ENCODE peak calls at places on chromosome 11, in eight cellular contexts. One of them, this sample, is unnamed.

GRCh38 chr11:35335226-35335625 is 84.1 kb downstream of the SLC1A2 start:
- DNase-seq in mucosa of descending colon: no peak
- DNase-seq in GM12865: no peak
- DNase-seq in PC-3: no peak
- DNase-seq in osteocyte: no peak
- DNase-seq in CD8-positive, alpha-beta T cell: no peak
- DNase-seq in nephron progenitor cell: no peak
- DNase-seq in cardiac muscle cell: peak
- DNase-seq in this sample: no peak

GRCh38 chr11:34309970-34310369 is 47.8 kb downstream of the ABTB2 start:
- DNase-seq in CD8-positive, alpha-beta T cell: no peak
- DNase-seq in cardiac muscle cell: no peak
- DNase-seq in GM12865: no peak
- DNase-seq in osteocyte: no peak
- DNase-seq in nephron progenitor cell: no peak
- DNase-seq in mucosa of descending colon: no peak
- DNase-seq in PC-3: no peak
- DNase-seq in this sample: no peak

GRCh38 chr11:108654994-108655631 is 9.8 kb upstream of the DDX10 start:
- DNase-seq in CD8-positive, alpha-beta T cell: peak
- DNase-seq in GM12865: peak
- DNase-seq in cardiac muscle cell: peak
- DNase-seq in PC-3: peak
- DNase-seq in osteocyte: no peak
- DNase-seq in nephron progenitor cell: peak
- DNase-seq in mucosa of descending colon: no peak
- DNase-seq in this sample: peak

GRCh38 chr11:74141274-74141695 is 29.5 kb downstream of the C2CD3 start:
- DNase-seq in mucosa of descending colon: no peak
- DNase-seq in osteocyte: no peak
- DNase-seq in nephron progenitor cell: no peak
- DNase-seq in CD8-positive, alpha-beta T cell: no peak
- DNase-seq in cardiac muscle cell: no peak
- DNase-seq in GM12865: no peak
- DNase-seq in PC-3: peak
- DNase-seq in this sample: no peak

GRCh38 chr11:27330633-27331270 is 32.3 kb downstream of the CCDC34 start:
- DNase-seq in CD8-positive, alpha-beta T cell: no peak
- DNase-seq in mucosa of descending colon: no peak
- DNase-seq in cardiac muscle cell: no peak
- DNase-seq in PC-3: no peak
- DNase-seq in GM12865: no peak
- DNase-seq in osteocyte: no peak
- DNase-seq in nephron progenitor cell: no peak
- DNase-seq in this sample: no peak

GRCh38 chr11:127345819-127346459 is 345.4 kb upstream of the KIRREL3 start:
- DNase-seq in GM12865: peak
- DNase-seq in cardiac muscle cell: peak
- DNase-seq in osteocyte: no peak
- DNase-seq in nephron progenitor cell: peak
- DNase-seq in PC-3: peak
- DNase-seq in CD8-positive, alpha-beta T cell: no peak
- DNase-seq in mucosa of descending colon: no peak
- DNase-seq in this sample: peak

GRCh38 chr11:60992842-60993409 is 21.4 kb downstream of the CD6 start:
- DNase-seq in PC-3: no peak
- DNase-seq in nephron progenitor cell: no peak
- DNase-seq in CD8-positive, alpha-beta T cell: no peak
- DNase-seq in osteocyte: no peak
- DNase-seq in cardiac muscle cell: peak
- DNase-seq in GM12865: no peak
- DNase-seq in mucosa of descending colon: no peak
- DNase-seq in this sample: no peak

GRCh38 chr11:102115557-102115956 is 5.3 kb downstream of the YAP1 start:
- DNase-seq in cardiac muscle cell: peak
- DNase-seq in osteocyte: no peak
- DNase-seq in CD8-positive, alpha-beta T cell: no peak
- DNase-seq in nephron progenitor cell: no peak
- DNase-seq in GM12865: no peak
- DNase-seq in PC-3: peak
- DNase-seq in mucosa of descending colon: no peak
- DNase-seq in this sample: no peak

GRCh38 chr11:68141247-68142027 is 20.2 kb upstream of the CHKA start:
- DNase-seq in nephron progenitor cell: no peak
- DNase-seq in CD8-positive, alpha-beta T cell: no peak
- DNase-seq in GM12865: no peak
- DNase-seq in cardiac muscle cell: no peak
- DNase-seq in mucosa of descending colon: no peak
- DNase-seq in osteocyte: no peak
- DNase-seq in PC-3: no peak
- DNase-seq in this sample: peak

GRCh38 chr11:68214173-68215086 is 1.3 kb upstream of the KMT5B start:
- DNase-seq in nephron progenitor cell: peak
- DNase-seq in cardiac muscle cell: no peak
- DNase-seq in mucosa of descending colon: peak
- DNase-seq in GM12865: no peak
- DNase-seq in PC-3: no peak
- DNase-seq in CD8-positive, alpha-beta T cell: no peak
- DNase-seq in osteocyte: no peak
- DNase-seq in this sample: peak

GRCh38 chr11:83284501-83285051 is 1.6 kb downstream of the CCDC90B start:
- DNase-seq in nephron progenitor cell: no peak
- DNase-seq in osteocyte: no peak
- DNase-seq in GM12865: no peak
- DNase-seq in PC-3: no peak
- DNase-seq in CD8-positive, alpha-beta T cell: no peak
- DNase-seq in mucosa of descending colon: no peak
- DNase-seq in cardiac muscle cell: no peak
- DNase-seq in this sample: no peak

GRCh38 chr11:44335052-44335894 is 25.3 kb upstream of the ALX4 start:
- DNase-seq in nephron progenitor cell: no peak
- DNase-seq in mucosa of descending colon: no peak
- DNase-seq in PC-3: no peak
- DNase-seq in GM12865: no peak
- DNase-seq in osteocyte: no peak
- DNase-seq in cardiac muscle cell: no peak
- DNase-seq in CD8-positive, alpha-beta T cell: no peak
- DNase-seq in this sample: no peak

GRCh38 chr11:75413864-75414263 is 14.5 kb downstream of the RPS3 start:
- DNase-seq in CD8-positive, alpha-beta T cell: no peak
- DNase-seq in nephron progenitor cell: no peak
- DNase-seq in mucosa of descending colon: no peak
- DNase-seq in osteocyte: no peak
- DNase-seq in cardiac muscle cell: no peak
- DNase-seq in GM12865: no peak
- DNase-seq in PC-3: no peak
- DNase-seq in this sample: no peak

GRCh38 chr11:111983187-111983986 is 41.8 kb upstream of the DLAT start:
- DNase-seq in PC-3: peak
- DNase-seq in CD8-positive, alpha-beta T cell: no peak
- DNase-seq in GM12865: no peak
- DNase-seq in mucosa of descending colon: peak
- DNase-seq in nephron progenitor cell: peak
- DNase-seq in cardiac muscle cell: peak
- DNase-seq in osteocyte: no peak
- DNase-seq in this sample: no peak
- TF ChIP-seq CTCF in PC-3: no peak
- TF ChIP-seq CTCF in CD8-positive, alpha-beta T cell: no peak
- TF ChIP-seq CTCF in GM12865: no peak
- TF ChIP-seq CTCF in mucosa of descending colon: no peak
- TF ChIP-seq CTCF in nephron progenitor cell: no peak
- TF ChIP-seq CTCF in cardiac muscle cell: no peak
- TF ChIP-seq CTCF in osteocyte: no peak
- TF ChIP-seq CTCF in this sample: no peak

GRCh38 chr11:62508336-62509058 is 38.1 kb downstream of the AHNAK start:
- DNase-seq in PC-3: peak
- DNase-seq in cardiac muscle cell: peak
- DNase-seq in nephron progenitor cell: peak
- DNase-seq in mucosa of descending colon: peak
- DNase-seq in osteocyte: peak
- DNase-seq in CD8-positive, alpha-beta T cell: no peak
- DNase-seq in GM12865: peak
- DNase-seq in this sample: peak
- TF ChIP-seq CTCF in PC-3: peak
- TF ChIP-seq CTCF in cardiac muscle cell: peak
- TF ChIP-seq CTCF in nephron progenitor cell: peak
- TF ChIP-seq CTCF in mucosa of descending colon: no peak
- TF ChIP-seq CTCF in osteocyte: peak
- TF ChIP-seq CTCF in CD8-positive, alpha-beta T cell: no peak
- TF ChIP-seq CTCF in GM12865: peak
- TF ChIP-seq CTCF in this sample: peak

GRCh38 chr11:11378184-11378940 is 25.3 kb upstream of the CSNK2A3 start:
- DNase-seq in GM12865: no peak
- DNase-seq in CD8-positive, alpha-beta T cell: no peak
- DNase-seq in nephron progenitor cell: no peak
- DNase-seq in cardiac muscle cell: no peak
- DNase-seq in PC-3: no peak
- DNase-seq in osteocyte: peak
- DNase-seq in mucosa of descending colon: no peak
- DNase-seq in this sample: no peak
- TF ChIP-seq CTCF in GM12865: no peak
- TF ChIP-seq CTCF in CD8-positive, alpha-beta T cell: no peak
- TF ChIP-seq CTCF in nephron progenitor cell: no peak
- TF ChIP-seq CTCF in cardiac muscle cell: no peak
- TF ChIP-seq CTCF in PC-3: no peak
- TF ChIP-seq CTCF in osteocyte: no peak
- TF ChIP-seq CTCF in mucosa of descending colon: no peak
- TF ChIP-seq CTCF in this sample: no peak

GRCh38 chr11:69588270-69588669 is 52.7 kb upstream of the CCND1 start:
- DNase-seq in nephron progenitor cell: no peak
- DNase-seq in GM12865: no peak
- DNase-seq in CD8-positive, alpha-beta T cell: no peak
- DNase-seq in cardiac muscle cell: peak
- DNase-seq in mucosa of descending colon: no peak
- DNase-seq in osteocyte: no peak
- DNase-seq in PC-3: peak
- DNase-seq in this sample: no peak

GRCh38 chr11:69584160-69584559 is 56.8 kb upstream of the CCND1 start:
- DNase-seq in osteocyte: no peak
- DNase-seq in PC-3: no peak
- DNase-seq in GM12865: no peak
- DNase-seq in nephron progenitor cell: no peak
- DNase-seq in mucosa of descending colon: no peak
- DNase-seq in cardiac muscle cell: no peak
- DNase-seq in CD8-positive, alpha-beta T cell: no peak
- DNase-seq in this sample: no peak

GRCh38 chr11:69583068-69583467 is 57.9 kb upstream of the CCND1 start:
- DNase-seq in GM12865: no peak
- DNase-seq in nephron progenitor cell: no peak
- DNase-seq in PC-3: no peak
- DNase-seq in cardiac muscle cell: no peak
- DNase-seq in CD8-positive, alpha-beta T cell: no peak
- DNase-seq in osteocyte: no peak
- DNase-seq in mucosa of descending colon: no peak
- DNase-seq in this sample: no peak

GRCh38 chr11:69585385-69585784 is 55.6 kb upstream of the CCND1 start:
- DNase-seq in cardiac muscle cell: no peak
- DNase-seq in GM12865: no peak
- DNase-seq in PC-3: no peak
- DNase-seq in mucosa of descending colon: no peak
- DNase-seq in osteocyte: no peak
- DNase-seq in CD8-positive, alpha-beta T cell: no peak
- DNase-seq in nephron progenitor cell: no peak
- DNase-seq in this sample: no peak

GRCh38 chr11:69587454-69588081 is 53.4 kb upstream of the CCND1 start:
- DNase-seq in nephron progenitor cell: no peak
- DNase-seq in mucosa of descending colon: no peak
- DNase-seq in PC-3: peak
- DNase-seq in osteocyte: no peak
- DNase-seq in cardiac muscle cell: peak
- DNase-seq in GM12865: no peak
- DNase-seq in CD8-positive, alpha-beta T cell: no peak
- DNase-seq in this sample: no peak
- TF ChIP-seq CTCF in nephron progenitor cell: no peak
- TF ChIP-seq CTCF in mucosa of descending colon: no peak
- TF ChIP-seq CTCF in PC-3: peak
- TF ChIP-seq CTCF in osteocyte: no peak
- TF ChIP-seq CTCF in cardiac muscle cell: no peak
- TF ChIP-seq CTCF in GM12865: no peak
- TF ChIP-seq CTCF in CD8-positive, alpha-beta T cell: no peak
- TF ChIP-seq CTCF in this sample: no peak

GRCh38 chr11:113278925-113279324 is 35.5 kb upstream of the TTC12 start:
- DNase-seq in CD8-positive, alpha-beta T cell: no peak
- DNase-seq in cardiac muscle cell: peak
- DNase-seq in GM12865: no peak
- DNase-seq in nephron progenitor cell: no peak
- DNase-seq in osteocyte: no peak
- DNase-seq in mucosa of descending colon: no peak
- DNase-seq in PC-3: no peak
- DNase-seq in this sample: no peak
- TF ChIP-seq CTCF in CD8-positive, alpha-beta T cell: no peak
- TF ChIP-seq CTCF in cardiac muscle cell: no peak
- TF ChIP-seq CTCF in GM12865: no peak
- TF ChIP-seq CTCF in nephron progenitor cell: no peak
- TF ChIP-seq CTCF in osteocyte: no peak
- TF ChIP-seq CTCF in mucosa of descending colon: no peak
- TF ChIP-seq CTCF in PC-3: no peak
- TF ChIP-seq CTCF in this sample: no peak

DNA sequence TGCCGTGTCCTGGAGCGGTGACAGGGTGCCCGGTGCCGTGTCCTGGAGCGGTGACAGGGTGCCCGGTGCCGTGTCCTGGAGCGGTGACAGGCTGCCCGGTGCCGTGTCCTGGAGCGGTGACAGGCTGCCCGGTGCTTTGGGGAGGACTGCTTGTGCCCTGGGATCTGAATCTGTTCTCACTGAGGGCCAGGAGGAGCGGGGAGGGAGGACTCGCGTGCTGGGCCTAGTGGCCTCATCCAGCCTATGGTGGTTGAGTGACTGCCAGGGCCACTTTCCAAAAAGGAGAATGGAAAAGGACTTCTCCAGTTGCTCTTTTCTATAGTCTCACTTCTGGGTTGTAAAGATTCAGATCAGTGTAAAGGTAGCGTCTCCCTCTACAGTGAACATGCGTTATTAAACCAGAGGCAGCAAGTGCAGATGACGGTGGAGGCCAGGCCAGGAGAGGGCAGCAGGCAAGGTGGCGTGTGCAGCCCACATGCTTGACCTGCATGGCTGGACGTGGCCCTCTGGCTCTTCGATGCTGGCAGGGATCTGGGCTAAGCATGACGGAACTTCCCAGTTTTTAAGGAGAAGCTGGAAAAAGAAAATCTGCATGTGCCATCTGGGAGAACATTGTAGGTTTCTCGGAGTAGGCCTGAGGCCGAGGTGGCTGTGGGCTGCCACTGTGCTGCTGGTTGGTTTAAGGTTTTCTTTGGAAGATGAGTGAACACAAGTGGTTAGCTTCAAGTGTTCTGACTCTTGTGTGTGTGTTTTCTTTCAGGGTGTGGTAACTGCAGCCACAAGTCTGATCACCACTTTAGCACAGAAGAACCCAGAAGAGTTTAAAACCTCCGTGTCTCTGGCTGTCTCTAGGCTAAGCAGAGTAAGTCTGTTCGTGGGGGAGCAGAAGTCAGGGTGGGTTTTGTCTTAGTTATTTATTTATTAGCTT is 55.0 kb downstream of the AP2A2 start:
- DNase-seq in osteocyte: no peak
- DNase-seq in PC-3: no peak
- DNase-seq in CD8-positive, alpha-beta T cell: no peak
- DNase-seq in cardiac muscle cell: no peak
- DNase-seq in GM12865: no peak
- DNase-seq in nephron progenitor cell: no peak
- DNase-seq in mucosa of descending colon: no peak
- DNase-seq in this sample: no peak
- TF ChIP-seq CTCF in osteocyte: peak
- TF ChIP-seq CTCF in PC-3: peak
- TF ChIP-seq CTCF in CD8-positive, alpha-beta T cell: no peak
- TF ChIP-seq CTCF in cardiac muscle cell: peak
- TF ChIP-seq CTCF in GM12865: no peak
- TF ChIP-seq CTCF in nephron progenitor cell: no peak
- TF ChIP-seq CTCF in mucosa of descending colon: no peak
- TF ChIP-seq CTCF in this sample: no peak